ENCODE peak calls at places on chromosomes 2 and 18, in eight cellular contexts. One of them, this sample, is unnamed.

GRCh38 chr2:120317180-120317533 is 28.8 kb upstream of the INHBB start:
- DNase-seq in fibroblast of pulmonary artery: no peak
- DNase-seq in B cell: no peak
- DNase-seq in esophagus muscularis mucosa: no peak
- DNase-seq in esophagus squamous epithelium: no peak
- DNase-seq in body of pancreas: no peak
- DNase-seq in spleen: peak
- DNase-seq in Calu3: no peak
- DNase-seq in this sample: no peak

GRCh38 chr2:109102588-109103233 is 26.3 kb upstream of the SH3RF3 start:
- DNase-seq in body of pancreas: no peak
- DNase-seq in esophagus muscularis mucosa: no peak
- DNase-seq in spleen: no peak
- DNase-seq in fibroblast of pulmonary artery: no peak
- DNase-seq in B cell: no peak
- DNase-seq in esophagus squamous epithelium: no peak
- DNase-seq in Calu3: no peak
- DNase-seq in this sample: peak

GRCh38 chr2:99706734-99707133 is 216.9 kb upstream of the REV1 start:
- DNase-seq in body of pancreas: no peak
- DNase-seq in B cell: no peak
- DNase-seq in Calu3: no peak
- DNase-seq in spleen: no peak
- DNase-seq in esophagus muscularis mucosa: peak
- DNase-seq in esophagus squamous epithelium: no peak
- DNase-seq in fibroblast of pulmonary artery: no peak
- DNase-seq in this sample: no peak

GRCh38 chr2:197028230-197028629 is 101.7 kb upstream of the PGAP1 start:
- DNase-seq in esophagus squamous epithelium: no peak
- DNase-seq in body of pancreas: no peak
- DNase-seq in fibroblast of pulmonary artery: peak
- DNase-seq in B cell: no peak
- DNase-seq in esophagus muscularis mucosa: no peak
- DNase-seq in spleen: no peak
- DNase-seq in Calu3: peak
- DNase-seq in this sample: no peak

GRCh38 chr2:237714690-237715458 is 83.7 kb upstream of the RBM44 start:
- DNase-seq in B cell: no peak
- DNase-seq in spleen: no peak
- DNase-seq in esophagus muscularis mucosa: no peak
- DNase-seq in fibroblast of pulmonary artery: peak
- DNase-seq in body of pancreas: no peak
- DNase-seq in Calu3: peak
- DNase-seq in esophagus squamous epithelium: no peak
- DNase-seq in this sample: peak

GRCh38 chr2:198315791-198316190 is 511.4 kb downstream of the PLCL1 start:
- DNase-seq in spleen: no peak
- DNase-seq in fibroblast of pulmonary artery: no peak
- DNase-seq in Calu3: no peak
- DNase-seq in B cell: no peak
- DNase-seq in esophagus squamous epithelium: no peak
- DNase-seq in body of pancreas: no peak
- DNase-seq in esophagus muscularis mucosa: no peak
- DNase-seq in this sample: no peak

GRCh38 chr2:48209214-48209885 is 303.1 kb upstream of the FBXO11 start:
- DNase-seq in body of pancreas: no peak
- DNase-seq in fibroblast of pulmonary artery: peak
- DNase-seq in B cell: no peak
- DNase-seq in spleen: no peak
- DNase-seq in esophagus muscularis mucosa: peak
- DNase-seq in esophagus squamous epithelium: no peak
- DNase-seq in Calu3: no peak
- DNase-seq in this sample: no peak

GRCh38 chr2:48504647-48505327 is 25.2 kb upstream of the STON1 start:
- DNase-seq in Calu3: no peak
- DNase-seq in B cell: no peak
- DNase-seq in body of pancreas: no peak
- DNase-seq in esophagus muscularis mucosa: no peak
- DNase-seq in esophagus squamous epithelium: no peak
- DNase-seq in spleen: no peak
- DNase-seq in fibroblast of pulmonary artery: peak
- DNase-seq in this sample: no peak

GRCh38 chr2:66691199-66691975 is 256.5 kb downstream of the MEIS1 start:
- DNase-seq in B cell: no peak
- DNase-seq in fibroblast of pulmonary artery: no peak
- DNase-seq in esophagus squamous epithelium: no peak
- DNase-seq in spleen: no peak
- DNase-seq in esophagus muscularis mucosa: no peak
- DNase-seq in Calu3: no peak
- DNase-seq in body of pancreas: no peak
- DNase-seq in this sample: no peak

GRCh38 chr18:36448384-36449290 is 151.1 kb downstream of the FHOD3 start:
- DNase-seq in esophagus muscularis mucosa: peak
- DNase-seq in Calu3: no peak
- DNase-seq in fibroblast of pulmonary artery: no peak
- DNase-seq in spleen: no peak
- DNase-seq in body of pancreas: no peak
- DNase-seq in esophagus squamous epithelium: no peak
- DNase-seq in B cell: no peak
- DNase-seq in this sample: no peak

GRCh38 chr2:42141687-42142475 is 27.3 kb upstream of the EML4 start:
- DNase-seq in B cell: peak
- DNase-seq in esophagus squamous epithelium: no peak
- DNase-seq in spleen: peak
- DNase-seq in body of pancreas: peak
- DNase-seq in fibroblast of pulmonary artery: peak
- DNase-seq in esophagus muscularis mucosa: no peak
- DNase-seq in Calu3: no peak
- DNase-seq in this sample: no peak

GRCh38 chr2:231626449-231626848 is 33.8 kb downstream of the TEX44 start:
- DNase-seq in B cell: no peak
- DNase-seq in esophagus muscularis mucosa: no peak
- DNase-seq in body of pancreas: no peak
- DNase-seq in spleen: no peak
- DNase-seq in esophagus squamous epithelium: no peak
- DNase-seq in Calu3: no peak
- DNase-seq in fibroblast of pulmonary artery: no peak
- DNase-seq in this sample: no peak

GRCh38 chr18:57850063-57850462 is 46.9 kb upstream of the ATP8B1 start:
- DNase-seq in esophagus muscularis mucosa: no peak
- DNase-seq in body of pancreas: no peak
- DNase-seq in spleen: no peak
- DNase-seq in esophagus squamous epithelium: no peak
- DNase-seq in fibroblast of pulmonary artery: no peak
- DNase-seq in B cell: no peak
- DNase-seq in Calu3: no peak
- DNase-seq in this sample: no peak

GRCh38 chr18:27558388-27559158 is 373.5 kb upstream of the CHST9 start:
- DNase-seq in body of pancreas: no peak
- DNase-seq in esophagus muscularis mucosa: no peak
- DNase-seq in fibroblast of pulmonary artery: no peak
- DNase-seq in B cell: no peak
- DNase-seq in spleen: no peak
- DNase-seq in esophagus squamous epithelium: no peak
- DNase-seq in Calu3: no peak
- DNase-seq in this sample: no peak

GRCh38 chr18:39960545-39960944 is 1994.5 kb upstream of the PIK3C3 start:
- DNase-seq in body of pancreas: no peak
- DNase-seq in B cell: no peak
- DNase-seq in fibroblast of pulmonary artery: peak
- DNase-seq in spleen: no peak
- DNase-seq in esophagus muscularis mucosa: no peak
- DNase-seq in esophagus squamous epithelium: no peak
- DNase-seq in Calu3: no peak
- DNase-seq in this sample: no peak

GRCh38 chr2:41782306-41783158 is 265.3 kb upstream of the PKDCC start:
- DNase-seq in fibroblast of pulmonary artery: peak
- DNase-seq in B cell: no peak
- DNase-seq in Calu3: peak
- DNase-seq in body of pancreas: peak
- DNase-seq in esophagus squamous epithelium: no peak
- DNase-seq in spleen: no peak
- DNase-seq in esophagus muscularis mucosa: no peak
- DNase-seq in this sample: no peak

GRCh38 chr2:37635359-37636208 is 35.9 kb downstream of the CDC42EP3 start:
- DNase-seq in body of pancreas: no peak
- DNase-seq in esophagus muscularis mucosa: no peak
- DNase-seq in B cell: peak
- DNase-seq in esophagus squamous epithelium: peak
- DNase-seq in Calu3: no peak
- DNase-seq in spleen: peak
- DNase-seq in fibroblast of pulmonary artery: peak
- DNase-seq in this sample: no peak

GRCh38 chr2:127681288-127681771 is 6.0 kb upstream of the LIMS2 start:
- DNase-seq in Calu3: no peak
- DNase-seq in fibroblast of pulmonary artery: peak
- DNase-seq in esophagus squamous epithelium: no peak
- DNase-seq in spleen: peak
- DNase-seq in body of pancreas: no peak
- DNase-seq in B cell: no peak
- DNase-seq in esophagus muscularis mucosa: peak
- DNase-seq in this sample: no peak

GRCh38 chr2:164554487-164554886 is 66.8 kb downstream of the GRB14 start:
- DNase-seq in esophagus muscularis mucosa: no peak
- DNase-seq in fibroblast of pulmonary artery: no peak
- DNase-seq in esophagus squamous epithelium: no peak
- DNase-seq in B cell: no peak
- DNase-seq in body of pancreas: no peak
- DNase-seq in spleen: no peak
- DNase-seq in Calu3: no peak
- DNase-seq in this sample: no peak
- TF ChIP-seq CTCF in esophagus muscularis mucosa: no peak
- TF ChIP-seq CTCF in fibroblast of pulmonary artery: no peak
- TF ChIP-seq CTCF in esophagus squamous epithelium: no peak
- TF ChIP-seq CTCF in B cell: no peak
- TF ChIP-seq CTCF in body of pancreas: no peak
- TF ChIP-seq CTCF in spleen: no peak
- TF ChIP-seq CTCF in Calu3: no peak
- TF ChIP-seq CTCF in this sample: no peak

GRCh38 chr2:96556441-96557330 is 20.1 kb downstream of the ARID5A start:
- DNase-seq in body of pancreas: no peak
- DNase-seq in fibroblast of pulmonary artery: peak
- DNase-seq in spleen: no peak
- DNase-seq in esophagus squamous epithelium: no peak
- DNase-seq in esophagus muscularis mucosa: no peak
- DNase-seq in B cell: no peak
- DNase-seq in Calu3: peak
- DNase-seq in this sample: no peak
- TF ChIP-seq CTCF in body of pancreas: no peak
- TF ChIP-seq CTCF in fibroblast of pulmonary artery: no peak
- TF ChIP-seq CTCF in spleen: no peak
- TF ChIP-seq CTCF in esophagus squamous epithelium: no peak
- TF ChIP-seq CTCF in esophagus muscularis mucosa: no peak
- TF ChIP-seq CTCF in B cell: no peak
- TF ChIP-seq CTCF in Calu3: no peak
- TF ChIP-seq CTCF in this sample: no peak

GRCh38 chr2:113979172-113980128 is 89.6 kb downstream of the ACTR3 start:
- DNase-seq in body of pancreas: peak
- DNase-seq in Calu3: no peak
- DNase-seq in fibroblast of pulmonary artery: no peak
- DNase-seq in spleen: peak
- DNase-seq in esophagus muscularis mucosa: no peak
- DNase-seq in B cell: peak
- DNase-seq in esophagus squamous epithelium: no peak
- DNase-seq in this sample: no peak
- TF ChIP-seq CTCF in body of pancreas: no peak
- TF ChIP-seq CTCF in Calu3: peak
- TF ChIP-seq CTCF in fibroblast of pulmonary artery: peak
- TF ChIP-seq CTCF in spleen: no peak
- TF ChIP-seq CTCF in esophagus muscularis mucosa: no peak
- TF ChIP-seq CTCF in B cell: peak
- TF ChIP-seq CTCF in esophagus squamous epithelium: no peak
- TF ChIP-seq CTCF in this sample: peak

DNA sequence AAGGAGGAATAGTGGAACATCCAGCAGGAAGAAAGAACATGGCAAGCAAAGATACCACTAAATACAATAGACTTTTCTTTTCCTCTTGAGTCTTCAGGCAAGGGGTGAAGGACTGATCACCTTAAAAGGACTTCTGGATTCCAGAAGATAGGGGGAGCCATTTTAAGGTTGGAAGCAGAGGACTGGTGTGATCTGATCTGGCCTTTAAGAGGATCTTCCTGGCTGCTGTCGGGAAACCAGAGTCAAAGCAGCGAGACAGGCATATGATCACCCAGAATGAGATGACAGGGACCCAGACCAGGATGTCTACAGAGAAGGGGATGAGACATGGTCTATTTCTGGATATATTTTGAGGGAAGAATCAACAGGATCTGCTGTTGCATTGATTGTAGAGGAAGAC is 558.0 kb downstream of the STK39 start:
- DNase-seq in fibroblast of pulmonary artery: no peak
- DNase-seq in esophagus muscularis mucosa: no peak
- DNase-seq in esophagus squamous epithelium: no peak
- DNase-seq in body of pancreas: no peak
- DNase-seq in Calu3: no peak
- DNase-seq in spleen: no peak
- DNase-seq in B cell: no peak
- DNase-seq in this sample: no peak
- TF ChIP-seq CTCF in fibroblast of pulmonary artery: no peak
- TF ChIP-seq CTCF in esophagus muscularis mucosa: no peak
- TF ChIP-seq CTCF in esophagus squamous epithelium: no peak
- TF ChIP-seq CTCF in body of pancreas: no peak
- TF ChIP-seq CTCF in Calu3: no peak
- TF ChIP-seq CTCF in spleen: no peak
- TF ChIP-seq CTCF in B cell: no peak
- TF ChIP-seq CTCF in this sample: no peak

This sample was measured in osteocyte.